ENCODE peak calls at places on chromosomes 12 and 14, in nine cellular contexts. One of them, this sample, is unnamed.

GRCh38 chr12:67424784-67425183 is 155.6 kb downstream of the CAND1 start:
- DNase-seq in fibroblast of lung: no peak
- DNase-seq in neural progenitor cell: no peak
- DNase-seq in HCT116: no peak
- DNase-seq in PC-9: no peak
- DNase-seq in hepatocyte: no peak
- DNase-seq in HepG2: no peak
- DNase-seq in GM23338: no peak
- DNase-seq in keratinocyte: no peak
- DNase-seq in this sample: no peak

GRCh38 chr14:65101631-65102440 is 481 bp downstream of the MAX start:
- DNase-seq in neural progenitor cell: peak; percentile 65
- DNase-seq in GM23338: peak; percentile 51
- DNase-seq in hepatocyte: peak; percentile 49
- DNase-seq in fibroblast of lung: no peak
- DNase-seq in HepG2: no peak
- DNase-seq in PC-9: no peak
- DNase-seq in keratinocyte: no peak
- DNase-seq in HCT116: no peak
- DNase-seq in this sample: no peak

GRCh38 chr12:50110127-50110761 is 1.8 kb upstream of the COX14 start:
- DNase-seq in PC-9: peak; percentile 44
- DNase-seq in hepatocyte: peak; percentile 76
- DNase-seq in keratinocyte: no peak
- DNase-seq in neural progenitor cell: no peak
- DNase-seq in HepG2: peak; percentile 86
- DNase-seq in HCT116: no peak
- DNase-seq in fibroblast of lung: no peak
- DNase-seq in GM23338: no peak
- DNase-seq in this sample: peak; percentile 85

GRCh38 chr14:104806625-104807465 is 5.9 kb downstream of the ZBTB42 start:
- DNase-seq in fibroblast of lung: no peak
- DNase-seq in HepG2: no peak
- DNase-seq in neural progenitor cell: no peak
- DNase-seq in HCT116: no peak
- DNase-seq in PC-9: no peak
- DNase-seq in keratinocyte: no peak
- DNase-seq in hepatocyte: no peak
- DNase-seq in GM23338: no peak
- DNase-seq in this sample: no peak

GRCh38 chr14:32509632-32510187 is 180.6 kb downstream of the AKAP6 start:
- DNase-seq in keratinocyte: no peak
- DNase-seq in hepatocyte: peak; percentile 44
- DNase-seq in fibroblast of lung: peak; percentile 95
- DNase-seq in PC-9: peak; percentile 50
- DNase-seq in HCT116: no peak
- DNase-seq in GM23338: no peak
- DNase-seq in HepG2: peak; percentile 50
- DNase-seq in neural progenitor cell: peak; percentile 9
- DNase-seq in this sample: no peak

GRCh38 chr14:32449640-32450039 is 120.5 kb downstream of the AKAP6 start:
- DNase-seq in neural progenitor cell: no peak
- DNase-seq in fibroblast of lung: no peak
- DNase-seq in HepG2: no peak
- DNase-seq in HCT116: no peak
- DNase-seq in GM23338: no peak
- DNase-seq in hepatocyte: no peak
- DNase-seq in keratinocyte: no peak
- DNase-seq in PC-9: no peak
- DNase-seq in this sample: no peak

GRCh38 chr12:52836042-52836466 is 1.9 kb upstream of the KRT79 start:
- DNase-seq in keratinocyte: no peak
- DNase-seq in GM23338: no peak
- DNase-seq in fibroblast of lung: no peak
- DNase-seq in hepatocyte: no peak
- DNase-seq in HepG2: no peak
- DNase-seq in PC-9: no peak
- DNase-seq in neural progenitor cell: no peak
- DNase-seq in HCT116: no peak
- DNase-seq in this sample: no peak

GRCh38 chr12:78725951-78726550 is 138.5 kb upstream of the SYT1 start:
- DNase-seq in GM23338: no peak
- DNase-seq in keratinocyte: no peak
- DNase-seq in fibroblast of lung: no peak
- DNase-seq in HCT116: no peak
- DNase-seq in neural progenitor cell: peak; percentile 25
- DNase-seq in PC-9: no peak
- DNase-seq in HepG2: no peak
- DNase-seq in hepatocyte: peak; percentile 28
- DNase-seq in this sample: no peak

GRCh38 chr12:51183816-51184215 is 10.9 kb upstream of the TFCP2 start:
- DNase-seq in hepatocyte: peak; percentile 61
- DNase-seq in PC-9: peak; percentile 15
- DNase-seq in HCT116: no peak
- DNase-seq in neural progenitor cell: no peak
- DNase-seq in HepG2: no peak
- DNase-seq in fibroblast of lung: peak; percentile 22
- DNase-seq in GM23338: peak; percentile 20
- DNase-seq in keratinocyte: no peak
- DNase-seq in this sample: no peak

GRCh38 chr14:34462132-34462893 is at the start of gene SPTSSA:
- DNase-seq in HepG2: peak; percentile 90
- DNase-seq in GM23338: peak; percentile 91
- DNase-seq in hepatocyte: peak; percentile 97
- DNase-seq in PC-9: peak; percentile 85
- DNase-seq in neural progenitor cell: peak; percentile 95
- DNase-seq in HCT116: peak; percentile 63
- DNase-seq in keratinocyte: no peak
- DNase-seq in fibroblast of lung: peak; percentile 87
- DNase-seq in this sample: peak; percentile 77

GRCh38 chr12:106114084-106115068 is 24.4 kb downstream of the NUAK1 start:
- DNase-seq in neural progenitor cell: no peak
- DNase-seq in HCT116: no peak
- DNase-seq in PC-9: peak; percentile 25
- DNase-seq in hepatocyte: no peak
- DNase-seq in fibroblast of lung: peak; percentile 67
- DNase-seq in keratinocyte: no peak
- DNase-seq in GM23338: no peak
- DNase-seq in HepG2: no peak
- DNase-seq in this sample: peak; percentile 44

GRCh38 chr14:76293923-76294322 is 82.0 kb upstream of the ESRRB start:
- DNase-seq in GM23338: no peak
- DNase-seq in PC-9: no peak
- DNase-seq in HepG2: peak; percentile 73
- DNase-seq in HCT116: no peak
- DNase-seq in neural progenitor cell: no peak
- DNase-seq in fibroblast of lung: no peak
- DNase-seq in hepatocyte: peak; percentile 61
- DNase-seq in keratinocyte: no peak
- DNase-seq in this sample: no peak

GRCh38 chr12:4215862-4216541 is 57.6 kb upstream of the CCND2 start:
- DNase-seq in HCT116: no peak
- DNase-seq in GM23338: no peak
- DNase-seq in PC-9: no peak
- DNase-seq in hepatocyte: no peak
- DNase-seq in keratinocyte: peak; percentile 42
- DNase-seq in fibroblast of lung: no peak
- DNase-seq in HepG2: no peak
- DNase-seq in neural progenitor cell: no peak
- DNase-seq in this sample: no peak

GRCh38 chr12:52687527-52688385 is 7.5 kb upstream of the KRT1 start:
- DNase-seq in neural progenitor cell: no peak
- DNase-seq in HepG2: no peak
- DNase-seq in hepatocyte: peak; percentile 46
- DNase-seq in HCT116: peak; percentile 12
- DNase-seq in GM23338: no peak
- DNase-seq in keratinocyte: peak; percentile 23
- DNase-seq in PC-9: peak; percentile 55
- DNase-seq in fibroblast of lung: no peak
- DNase-seq in this sample: no peak

GRCh38 chr14:74941676-74942097 is 13.7 kb downstream of the PGF start:
- DNase-seq in keratinocyte: no peak
- DNase-seq in fibroblast of lung: peak; percentile 40
- DNase-seq in hepatocyte: peak; percentile 53
- DNase-seq in HCT116: no peak
- DNase-seq in neural progenitor cell: no peak
- DNase-seq in HepG2: no peak
- DNase-seq in PC-9: peak; percentile 79
- DNase-seq in GM23338: no peak
- DNase-seq in this sample: no peak

GRCh38 chr12:101804409-101804808 is 26.4 kb downstream of the GNPTAB start:
- DNase-seq in PC-9: no peak
- DNase-seq in hepatocyte: no peak
- DNase-seq in HepG2: no peak
- DNase-seq in keratinocyte: no peak
- DNase-seq in GM23338: no peak
- DNase-seq in neural progenitor cell: no peak
- DNase-seq in fibroblast of lung: no peak
- DNase-seq in HCT116: no peak
- DNase-seq in this sample: no peak

GRCh38 chr12:94186461-94187237 is 38.3 kb downstream of the PLXNC1 start:
- DNase-seq in HCT116: no peak
- DNase-seq in keratinocyte: no peak
- DNase-seq in fibroblast of lung: peak; percentile 77
- DNase-seq in hepatocyte: peak; percentile 50
- DNase-seq in PC-9: no peak
- DNase-seq in HepG2: no peak
- DNase-seq in neural progenitor cell: peak; percentile 96
- DNase-seq in GM23338: peak; percentile 96
- DNase-seq in this sample: no peak

GRCh38 chr12:124752437-124753229 is 111.0 kb downstream of the SCARB1 start:
- DNase-seq in HCT116: no peak
- DNase-seq in GM23338: no peak
- DNase-seq in neural progenitor cell: no peak
- DNase-seq in PC-9: no peak
- DNase-seq in fibroblast of lung: no peak
- DNase-seq in keratinocyte: no peak
- DNase-seq in HepG2: no peak
- DNase-seq in hepatocyte: no peak
- DNase-seq in this sample: no peak

GRCh38 chr14:73783107-73783727 is 68.4 kb upstream of the PTGR2 start:
- DNase-seq in GM23338: peak; percentile 67
- DNase-seq in PC-9: no peak
- DNase-seq in keratinocyte: no peak
- DNase-seq in HepG2: peak; percentile 90
- DNase-seq in hepatocyte: no peak
- DNase-seq in HCT116: no peak
- DNase-seq in fibroblast of lung: no peak
- DNase-seq in neural progenitor cell: peak; percentile 96
- DNase-seq in this sample: no peak

GRCh38 chr14:56808314-56809201 is 1.7 kb downstream of the OTX2 start:
- DNase-seq in HepG2: no peak
- DNase-seq in PC-9: no peak
- DNase-seq in neural progenitor cell: peak; percentile 57
- DNase-seq in GM23338: peak; percentile 69
- DNase-seq in fibroblast of lung: no peak
- DNase-seq in keratinocyte: no peak
- DNase-seq in HCT116: no peak
- DNase-seq in hepatocyte: peak; percentile 11
- DNase-seq in this sample: no peak

DNA sequence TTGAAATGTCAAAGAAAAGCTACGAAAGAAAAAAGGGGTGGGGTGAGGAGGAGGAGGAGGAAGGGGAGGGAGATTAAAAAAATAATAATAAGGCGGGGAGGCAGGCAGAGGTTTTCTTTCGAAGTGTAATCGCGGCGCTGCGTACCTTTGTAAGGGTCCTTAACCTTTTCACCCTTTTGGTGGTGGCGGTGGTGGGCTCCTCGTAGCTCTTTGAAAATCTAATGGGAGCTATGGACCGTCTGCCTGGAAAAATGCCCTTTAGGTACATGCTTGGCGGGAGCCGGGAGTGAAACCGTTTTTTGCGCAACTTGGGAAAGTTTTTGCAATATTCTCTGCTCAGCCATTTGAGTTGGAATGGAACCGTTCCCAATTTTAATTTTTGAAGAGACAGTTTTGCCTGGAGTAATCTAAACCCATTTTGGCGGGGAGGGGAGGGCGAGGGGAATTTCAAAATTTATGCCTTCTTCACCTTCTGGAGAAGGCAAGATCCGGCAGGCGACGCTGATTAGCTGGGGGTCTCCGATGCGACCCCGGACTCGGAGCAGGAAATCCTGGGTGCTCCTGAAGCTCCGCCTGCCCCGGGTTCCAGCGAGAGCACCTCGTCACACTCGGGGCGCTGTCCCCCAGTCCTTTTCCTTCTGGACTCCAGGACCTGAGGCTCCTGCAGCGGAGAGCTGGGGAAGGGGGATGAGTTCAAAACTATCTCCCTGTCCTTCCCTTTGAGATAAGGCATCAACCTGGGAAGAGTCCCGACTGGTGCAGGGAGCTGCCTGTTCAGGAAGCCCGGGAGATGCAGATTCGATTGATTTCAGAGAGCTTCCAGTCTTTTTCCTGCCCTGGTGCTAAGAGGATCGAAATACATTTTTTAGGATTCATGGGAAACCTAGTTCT is 74.6 kb upstream of the TBX5 start:
- DNase-seq in keratinocyte: no peak
- DNase-seq in PC-9: no peak
- DNase-seq in hepatocyte: peak; percentile 29
- DNase-seq in HepG2: no peak
- DNase-seq in HCT116: no peak
- DNase-seq in fibroblast of lung: peak; percentile 66
- DNase-seq in neural progenitor cell: peak; percentile 38
- DNase-seq in GM23338: peak; percentile 43
- DNase-seq in this sample: no peak
- TF ChIP-seq EZH2 in keratinocyte: no peak
- TF ChIP-seq EZH2 in PC-9: no peak
- TF ChIP-seq EZH2 in hepatocyte: peak; percentile 92
- TF ChIP-seq EZH2 in HepG2: peak; percentile 66
- TF ChIP-seq EZH2 in HCT116: no peak
- TF ChIP-seq EZH2 in fibroblast of lung: no peak
- TF ChIP-seq EZH2 in neural progenitor cell: peak; percentile 92
- TF ChIP-seq EZH2 in GM23338: no peak
- TF ChIP-seq EZH2 in this sample: no peak

GRCh38 chr12:132605892-132606291 is 4.5 kb downstream of the LRCOL1 start:
- DNase-seq in PC-9: no peak
- DNase-seq in HepG2: no peak
- DNase-seq in neural progenitor cell: no peak
- DNase-seq in GM23338: no peak
- DNase-seq in keratinocyte: no peak
- DNase-seq in hepatocyte: no peak
- DNase-seq in fibroblast of lung: no peak
- DNase-seq in HCT116: no peak
- DNase-seq in this sample: no peak
- TF ChIP-seq CTCF in PC-9: no peak
- TF ChIP-seq CTCF in HepG2: no peak
- TF ChIP-seq CTCF in neural progenitor cell: no peak
- TF ChIP-seq CTCF in GM23338: no peak
- TF ChIP-seq CTCF in keratinocyte: no peak
- TF ChIP-seq CTCF in hepatocyte: no peak
- TF ChIP-seq CTCF in fibroblast of lung: no peak
- TF ChIP-seq CTCF in HCT116: no peak
- TF ChIP-seq CTCF in this sample: no peak

GRCh38 chr12:57620936-57621496 is 9.8 kb downstream of the ARHGEF25 start:
- DNase-seq in HepG2: no peak
- DNase-seq in keratinocyte: no peak
- DNase-seq in PC-9: no peak
- DNase-seq in neural progenitor cell: peak; percentile 56
- DNase-seq in fibroblast of lung: no peak
- DNase-seq in GM23338: peak; percentile 62
- DNase-seq in HCT116: no peak
- DNase-seq in hepatocyte: no peak
- DNase-seq in this sample: no peak
- H3K4me3 ChIP-seq in HepG2: peak overlapping the region; percentile 37
- H3K4me3 ChIP-seq in keratinocyte: no peak overlapping the region
- H3K4me3 ChIP-seq in PC-9: no peak overlapping the region
- H3K4me3 ChIP-seq in neural progenitor cell: peak overlapping the region; percentile 50
- H3K4me3 ChIP-seq in fibroblast of lung: peak overlapping the region; percentile 38
- H3K4me3 ChIP-seq in GM23338: peak overlapping the region; percentile 59
- H3K4me3 ChIP-seq in HCT116: no peak overlapping the region
- H3K4me3 ChIP-seq in hepatocyte: peak overlapping the region; percentile 39
- H3K4me3 ChIP-seq in this sample: peak overlapping the region; percentile 44

GRCh38 chr14:92513966-92514843 is 624 bp downstream of the RIN3 start:
- DNase-seq in GM23338: peak; percentile 58
- DNase-seq in fibroblast of lung: peak; percentile 52
- DNase-seq in keratinocyte: no peak
- DNase-seq in HCT116: no peak
- DNase-seq in neural progenitor cell: peak; percentile 43
- DNase-seq in HepG2: peak; percentile 36
- DNase-seq in hepatocyte: peak; percentile 52
- DNase-seq in PC-9: peak; percentile 14
- DNase-seq in this sample: no peak
- TF ChIP-seq EZH2 in GM23338: peak; percentile 42
- TF ChIP-seq EZH2 in fibroblast of lung: no peak
- TF ChIP-seq EZH2 in keratinocyte: no peak
- TF ChIP-seq EZH2 in HCT116: no peak
- TF ChIP-seq EZH2 in neural progenitor cell: peak; percentile 94
- TF ChIP-seq EZH2 in HepG2: no peak
- TF ChIP-seq EZH2 in hepatocyte: no peak
- TF ChIP-seq EZH2 in PC-9: no peak
- TF ChIP-seq EZH2 in this sample: no peak

This sample was measured in MM.1S.